ENCODE peak calls at places on chromosome 14, in eight cellular contexts. Q is NCI-H345, X is GM03348, I is AG09309, T is uterus, R is GM10248, P is mucosa of descending colon, O is T-helper 17 cell. H is an unnamed sample.

GRCh38 chr14:65658202-65658601 is 245.7 kb downstream of the FUT8 start:
- DNase-seq in Q (no peak), X (peak; percentile 12), I (peak; percentile 2), T (no peak), R (no peak), P (no peak), O (no peak), H (no peak)

GRCh38 chr14:77615231-77616132 is 955 bp downstream of the SPTLC2 start:
- DNase-seq in Q (peak; percentile 16), X (no peak), I (no peak), T (no peak), R (no peak), P (peak; percentile 33), O (no peak), H (no peak)

GRCh38 chr14:104513641-104514046 is 65.9 kb upstream of the C14orf180 start:
- DNase-seq in Q (no peak), X (no peak), I (no peak), T (no peak), R (no peak), P (no peak), O (no peak), H (no peak)

GRCh38 chr14:80055912-80056801 is 155.1 kb downstream of the DIO2 start:
- DNase-seq in Q (peak; percentile 74), X (peak; percentile 67), I (no peak), T (no peak), R (peak; percentile 6), P (no peak), O (no peak), H (no peak)

GRCh38 chr14:75229923-75230792 is 48.5 kb upstream of the FOS start:
- DNase-seq in Q (peak; percentile 20), X (peak; percentile 33), I (no peak), T (no peak), R (peak; percentile 43), P (no peak), O (no peak), H (peak; percentile 81)

GRCh38 chr14:77376380-77376770 is 519 bp downstream of the TMED8 start:
- DNase-seq in Q (peak; percentile 44), X (no peak), I (no peak), T (peak; percentile 20), R (peak; percentile 31), P (peak; percentile 53), O (no peak), H (no peak)

GRCh38 chr14:37034410-37035285 is 137.8 kb downstream of the SLC25A21 start:
- DNase-seq in Q (no peak), X (peak; percentile 62), I (peak; percentile 69), T (peak; percentile 27), R (no peak), P (no peak), O (no peak), H (no peak)

GRCh38 chr14:41785696-41786095 is 179.0 kb downstream of the LRFN5 start:
- DNase-seq in Q (peak; percentile 86), X (no peak), I (no peak), T (no peak), R (no peak), P (no peak), O (no peak), H (peak; percentile 48)

GRCh38 chr14:51442513-51443175 is 202.6 kb downstream of the TMX1 start:
- DNase-seq in Q (no peak), X (peak; percentile 83), I (peak; percentile 89), T (peak; percentile 59), R (no peak), P (no peak), O (no peak), H (no peak)

GRCh38 chr14:64509036-64509435 is 4.5 kb downstream of the ZBTB1 start:
- DNase-seq in Q (no peak), X (no peak), I (no peak), T (no peak), R (no peak), P (no peak), O (no peak), H (no peak)

GRCh38 chr14:77562681-77563080 is 53.8 kb downstream of the SPTLC2 start:
- DNase-seq in Q (no peak), X (no peak), I (peak; percentile 83), T (no peak), R (no peak), P (no peak), O (no peak), H (no peak)